ENCODE peak calls at places on chromosomes 13 and 19, in six cellular contexts. One of them, this sample, is unnamed.

GRCh38 chr13:106471957-106472543 is 63.4 kb downstream of the EFNB2 start:
- DNase-seq in H9: peak; percentile 81
- DNase-seq in stimulated activated CD8-positive, alpha-beta memory T cell treated with anti-CD3 and anti-CD28 coated beads, Interleukin-7, amount 100 ng/mL, for 48 hours: no peak
- DNase-seq in stimulated activated naive CD8-positive, alpha-beta T cell treated with anti-CD3 and anti-CD28 coated beads, Interleukin-15, Interleukin-2, amounts not matched to agents 100 U/mL and 50 U/mL, for 24 hours: no peak
- DNase-seq in cardiac muscle cell: peak; percentile 89
- DNase-seq in HuH-7.5: no peak
- DNase-seq in this sample: no peak

GRCh38 chr13:48232420-48233096 is 448 bp upstream of the ITM2B start:
- DNase-seq in stimulated activated naive CD8-positive, alpha-beta T cell treated with anti-CD3 and anti-CD28 coated beads, Interleukin-15, Interleukin-2, amounts not matched to agents 100 U/mL and 50 U/mL, for 24 hours: peak; percentile 17
- DNase-seq in stimulated activated CD8-positive, alpha-beta memory T cell treated with anti-CD3 and anti-CD28 coated beads, Interleukin-7, amount 100 ng/mL, for 48 hours: no peak
- DNase-seq in cardiac muscle cell: no peak
- DNase-seq in H9: no peak
- DNase-seq in HuH-7.5: no peak
- DNase-seq in this sample: no peak

GRCh38 chr19:46992699-46993535 is 26.7 kb upstream of the NPAS1 start:
- DNase-seq in cardiac muscle cell: no peak
- DNase-seq in stimulated activated CD8-positive, alpha-beta memory T cell treated with anti-CD3 and anti-CD28 coated beads, Interleukin-7, amount 100 ng/mL, for 48 hours: no peak
- DNase-seq in HuH-7.5: no peak
- DNase-seq in stimulated activated naive CD8-positive, alpha-beta T cell treated with anti-CD3 and anti-CD28 coated beads, Interleukin-15, Interleukin-2, amounts not matched to agents 100 U/mL and 50 U/mL, for 24 hours: no peak
- DNase-seq in H9: no peak
- DNase-seq in this sample: peak; percentile 89

GRCh38 chr19:33795370-33796163 is 1.1 kb upstream of the KCTD15 start:
- DNase-seq in H9: peak; percentile 88
- DNase-seq in cardiac muscle cell: peak; percentile 95
- DNase-seq in stimulated activated CD8-positive, alpha-beta memory T cell treated with anti-CD3 and anti-CD28 coated beads, Interleukin-7, amount 100 ng/mL, for 48 hours: peak; percentile 23
- DNase-seq in stimulated activated naive CD8-positive, alpha-beta T cell treated with anti-CD3 and anti-CD28 coated beads, Interleukin-15, Interleukin-2, amounts not matched to agents 100 U/mL and 50 U/mL, for 24 hours: peak; percentile 83
- DNase-seq in HuH-7.5: peak; percentile 95
- DNase-seq in this sample: peak; percentile 94

GRCh38 chr19:29404951-29405727 is 120.7 kb upstream of the VSTM2B start:
- DNase-seq in stimulated activated CD8-positive, alpha-beta memory T cell treated with anti-CD3 and anti-CD28 coated beads, Interleukin-7, amount 100 ng/mL, for 48 hours: no peak
- DNase-seq in HuH-7.5: no peak
- DNase-seq in H9: peak; percentile 58
- DNase-seq in stimulated activated naive CD8-positive, alpha-beta T cell treated with anti-CD3 and anti-CD28 coated beads, Interleukin-15, Interleukin-2, amounts not matched to agents 100 U/mL and 50 U/mL, for 24 hours: no peak
- DNase-seq in cardiac muscle cell: peak; percentile 53
- DNase-seq in this sample: peak; percentile 30

GRCh38 chr19:51377422-51377821 is 5.0 kb upstream of the NKG7 start:
- DNase-seq in cardiac muscle cell: no peak
- DNase-seq in HuH-7.5: no peak
- DNase-seq in stimulated activated naive CD8-positive, alpha-beta T cell treated with anti-CD3 and anti-CD28 coated beads, Interleukin-15, Interleukin-2, amounts not matched to agents 100 U/mL and 50 U/mL, for 24 hours: no peak
- DNase-seq in stimulated activated CD8-positive, alpha-beta memory T cell treated with anti-CD3 and anti-CD28 coated beads, Interleukin-7, amount 100 ng/mL, for 48 hours: no peak
- DNase-seq in H9: no peak
- DNase-seq in this sample: no peak

GRCh38 chr19:40281381-40282208 is 3.5 kb downstream of the AKT2 start:
- DNase-seq in H9: no peak
- DNase-seq in HuH-7.5: no peak
- DNase-seq in stimulated activated CD8-positive, alpha-beta memory T cell treated with anti-CD3 and anti-CD28 coated beads, Interleukin-7, amount 100 ng/mL, for 48 hours: no peak
- DNase-seq in stimulated activated naive CD8-positive, alpha-beta T cell treated with anti-CD3 and anti-CD28 coated beads, Interleukin-15, Interleukin-2, amounts not matched to agents 100 U/mL and 50 U/mL, for 24 hours: no peak
- DNase-seq in cardiac muscle cell: no peak
- DNase-seq in this sample: peak; percentile 11

GRCh38 chr19:48934837-48935236 is 1.3 kb downstream of the DHDH start:
- DNase-seq in H9: peak; percentile 55
- DNase-seq in HuH-7.5: no peak
- DNase-seq in stimulated activated CD8-positive, alpha-beta memory T cell treated with anti-CD3 and anti-CD28 coated beads, Interleukin-7, amount 100 ng/mL, for 48 hours: no peak
- DNase-seq in stimulated activated naive CD8-positive, alpha-beta T cell treated with anti-CD3 and anti-CD28 coated beads, Interleukin-15, Interleukin-2, amounts not matched to agents 100 U/mL and 50 U/mL, for 24 hours: no peak
- DNase-seq in cardiac muscle cell: no peak
- DNase-seq in this sample: no peak

GRCh38 chr13:31160857-31161582 is 684 bp downstream of the HSPH1 start:
- DNase-seq in stimulated activated CD8-positive, alpha-beta memory T cell treated with anti-CD3 and anti-CD28 coated beads, Interleukin-7, amount 100 ng/mL, for 48 hours: peak; percentile 58
- DNase-seq in cardiac muscle cell: peak; percentile 86
- DNase-seq in H9: no peak
- DNase-seq in HuH-7.5: no peak
- DNase-seq in stimulated activated naive CD8-positive, alpha-beta T cell treated with anti-CD3 and anti-CD28 coated beads, Interleukin-15, Interleukin-2, amounts not matched to agents 100 U/mL and 50 U/mL, for 24 hours: peak; percentile 71
- DNase-seq in this sample: peak; percentile 70

GRCh38 chr19:28482221-28482620 is 730.7 kb downstream of the UQCRFS1 start:
- DNase-seq in HuH-7.5: no peak
- DNase-seq in cardiac muscle cell: no peak
- DNase-seq in stimulated activated CD8-positive, alpha-beta memory T cell treated with anti-CD3 and anti-CD28 coated beads, Interleukin-7, amount 100 ng/mL, for 48 hours: no peak
- DNase-seq in stimulated activated naive CD8-positive, alpha-beta T cell treated with anti-CD3 and anti-CD28 coated beads, Interleukin-15, Interleukin-2, amounts not matched to agents 100 U/mL and 50 U/mL, for 24 hours: no peak
- DNase-seq in H9: peak; percentile 93
- DNase-seq in this sample: no peak

GRCh38 chr19:31334849-31335624 is 14.2 kb downstream of the TSHZ3 start:
- DNase-seq in H9: no peak
- DNase-seq in cardiac muscle cell: no peak
- DNase-seq in HuH-7.5: no peak
- DNase-seq in stimulated activated naive CD8-positive, alpha-beta T cell treated with anti-CD3 and anti-CD28 coated beads, Interleukin-15, Interleukin-2, amounts not matched to agents 100 U/mL and 50 U/mL, for 24 hours: no peak
- DNase-seq in stimulated activated CD8-positive, alpha-beta memory T cell treated with anti-CD3 and anti-CD28 coated beads, Interleukin-7, amount 100 ng/mL, for 48 hours: no peak
- DNase-seq in this sample: no peak

GRCh38 chr19:14449321-14449720 is 16.2 kb downstream of the PKN1 start:
- DNase-seq in stimulated activated CD8-positive, alpha-beta memory T cell treated with anti-CD3 and anti-CD28 coated beads, Interleukin-7, amount 100 ng/mL, for 48 hours: no peak
- DNase-seq in cardiac muscle cell: no peak
- DNase-seq in H9: no peak
- DNase-seq in HuH-7.5: no peak
- DNase-seq in stimulated activated naive CD8-positive, alpha-beta T cell treated with anti-CD3 and anti-CD28 coated beads, Interleukin-15, Interleukin-2, amounts not matched to agents 100 U/mL and 50 U/mL, for 24 hours: no peak
- DNase-seq in this sample: no peak

GRCh38 chr13:51444922-51445321 is 7.9 kb downstream of the INTS6 start:
- DNase-seq in cardiac muscle cell: no peak
- DNase-seq in stimulated activated naive CD8-positive, alpha-beta T cell treated with anti-CD3 and anti-CD28 coated beads, Interleukin-15, Interleukin-2, amounts not matched to agents 100 U/mL and 50 U/mL, for 24 hours: no peak
- DNase-seq in stimulated activated CD8-positive, alpha-beta memory T cell treated with anti-CD3 and anti-CD28 coated beads, Interleukin-7, amount 100 ng/mL, for 48 hours: no peak
- DNase-seq in H9: no peak
- DNase-seq in HuH-7.5: no peak
- DNase-seq in this sample: no peak

GRCh38 chr19:47280183-47280797 is 5.6 kb downstream of the INAFM1 start:
- DNase-seq in stimulated activated CD8-positive, alpha-beta memory T cell treated with anti-CD3 and anti-CD28 coated beads, Interleukin-7, amount 100 ng/mL, for 48 hours: peak; percentile 47
- DNase-seq in HuH-7.5: peak; percentile 51
- DNase-seq in cardiac muscle cell: no peak
- DNase-seq in H9: peak; percentile 85
- DNase-seq in stimulated activated naive CD8-positive, alpha-beta T cell treated with anti-CD3 and anti-CD28 coated beads, Interleukin-15, Interleukin-2, amounts not matched to agents 100 U/mL and 50 U/mL, for 24 hours: peak; percentile 76
- DNase-seq in this sample: no peak

GRCh38 chr13:20499986-20500385 is 25.7 kb downstream of the CRYL1 start:
- DNase-seq in HuH-7.5: no peak
- DNase-seq in stimulated activated CD8-positive, alpha-beta memory T cell treated with anti-CD3 and anti-CD28 coated beads, Interleukin-7, amount 100 ng/mL, for 48 hours: no peak
- DNase-seq in H9: no peak
- DNase-seq in stimulated activated naive CD8-positive, alpha-beta T cell treated with anti-CD3 and anti-CD28 coated beads, Interleukin-15, Interleukin-2, amounts not matched to agents 100 U/mL and 50 U/mL, for 24 hours: no peak
- DNase-seq in cardiac muscle cell: no peak
- DNase-seq in this sample: no peak

GRCh38 chr19:45817725-45818301 is 2.7 kb upstream of the RSPH6A start:
- DNase-seq in cardiac muscle cell: no peak
- DNase-seq in stimulated activated naive CD8-positive, alpha-beta T cell treated with anti-CD3 and anti-CD28 coated beads, Interleukin-15, Interleukin-2, amounts not matched to agents 100 U/mL and 50 U/mL, for 24 hours: no peak
- DNase-seq in HuH-7.5: no peak
- DNase-seq in stimulated activated CD8-positive, alpha-beta memory T cell treated with anti-CD3 and anti-CD28 coated beads, Interleukin-7, amount 100 ng/mL, for 48 hours: no peak
- DNase-seq in H9: peak; percentile 70
- DNase-seq in this sample: no peak

This sample was measured in ovary.